ENCODE peak calls at places on chromosomes 16 and 17, in six cellular contexts. P is IMR-90, O is cardiac muscle cell, J is neuronal stem cell, M is Peyer's patch, B is tibial nerve. F is an unnamed sample.

GRCh38 chr16:89256651-89257254 is 39.2 kb downstream of the ZNF778 start:
- DNase-seq in P (peak; percentile 63), J (no peak), B (no peak), M (peak; percentile 86), O (peak; percentile 14), F (peak; percentile 57)

GRCh38 chr16:76474048-76474447 is 196.8 kb downstream of the CNTNAP4 start:
- DNase-seq in B (no peak), J (no peak), O (no peak), M (no peak), P (no peak), F (no peak)

GRCh38 chr17:44197980-44198720 is 1.5 kb downstream of the ATXN7L3 start:
- DNase-seq in B (no peak), O (peak; percentile 31), P (peak; percentile 41), M (peak; percentile 66), J (no peak), F (peak; percentile 72)

GRCh38 chr17:35011671-35012216 is 31.4 kb downstream of the LIG3 start:
- DNase-seq in B (no peak), J (no peak), P (peak; percentile 11), O (no peak), M (no peak), F (no peak)

GRCh38 chr16:21101631-21102420 is 48.8 kb downstream of the DNAH3 start:
- DNase-seq in M (peak; percentile 53), O (peak; percentile 62), P (peak; percentile 20), B (no peak), J (peak; percentile 9), F (no peak)

GRCh38 chr16:87993901-87994300 is 42.7 kb downstream of the BANP start:
- DNase-seq in B (no peak), J (no peak), M (no peak), P (no peak), O (no peak), F (no peak)

GRCh38 chr17:27793168-27793905 is 7.0 kb downstream of the NOS2 start:
- DNase-seq in J (peak; percentile 44), O (peak; percentile 67), P (no peak), M (no peak), B (no peak), F (no peak)

GRCh38 chr16:641326-642188 is at the start of gene MCRIP2:
- DNase-seq in J (peak; percentile 79), M (peak; percentile 94), P (peak; percentile 61), O (peak; percentile 96), B (peak; percentile 70), F (peak; percentile 40)

GRCh38 chr16:8768701-8769100 is 28.7 kb downstream of the TMEM186 start:
- DNase-seq in P (no peak), O (no peak), J (peak; percentile 78), B (no peak), M (no peak), F (no peak)

GRCh38 chr17:74569392-74570003 is 2.2 kb upstream of the CD300H start:
- DNase-seq in B (no peak), O (no peak), P (peak; percentile 58), M (no peak), J (no peak), F (no peak)

GRCh38 chr17:44887016-44887415 is 12.2 kb downstream of the EFTUD2 start:
- DNase-seq in M (no peak), P (no peak), B (no peak), O (no peak), J (no peak), F (no peak)

DNA sequence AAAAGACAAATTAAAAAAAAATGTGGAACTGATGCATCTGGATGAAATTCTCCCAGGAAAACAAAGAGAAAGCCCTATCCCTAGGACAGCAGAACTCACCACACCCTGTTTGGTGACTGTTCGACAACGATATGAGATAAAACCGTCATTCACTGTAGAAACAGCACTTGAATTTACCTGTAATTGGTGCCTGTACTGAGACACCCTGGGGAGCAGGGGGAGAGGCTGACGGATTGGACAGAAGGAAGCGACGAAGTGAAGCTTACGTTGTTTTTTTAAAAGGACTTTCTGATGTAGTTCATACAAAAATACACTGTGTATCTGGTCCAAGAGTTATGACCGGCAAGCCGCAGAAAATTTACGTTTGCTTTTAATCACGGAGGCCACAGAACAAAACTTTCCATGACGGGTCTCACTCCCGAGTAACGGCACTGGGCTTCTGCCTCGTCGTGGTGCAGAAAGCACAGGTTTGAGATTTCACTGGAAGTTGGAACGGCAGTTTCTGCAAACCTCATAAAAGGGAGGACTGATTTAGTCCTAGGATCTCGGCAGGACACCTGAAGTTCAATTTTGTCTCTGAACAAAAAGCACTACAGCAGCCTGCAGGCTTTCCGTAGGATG is 9.7 kb downstream of the NXN start:
- DNase-seq in B (no peak), O (no peak), M (no peak), P (no peak), J (no peak), F (no peak)
- H3K4me3 ChIP-seq in B (no peak overlapping the region), O (no peak overlapping the region), M (no peak overlapping the region), P (no peak overlapping the region), J (no peak overlapping the region), F (no peak overlapping the region)

DNA sequence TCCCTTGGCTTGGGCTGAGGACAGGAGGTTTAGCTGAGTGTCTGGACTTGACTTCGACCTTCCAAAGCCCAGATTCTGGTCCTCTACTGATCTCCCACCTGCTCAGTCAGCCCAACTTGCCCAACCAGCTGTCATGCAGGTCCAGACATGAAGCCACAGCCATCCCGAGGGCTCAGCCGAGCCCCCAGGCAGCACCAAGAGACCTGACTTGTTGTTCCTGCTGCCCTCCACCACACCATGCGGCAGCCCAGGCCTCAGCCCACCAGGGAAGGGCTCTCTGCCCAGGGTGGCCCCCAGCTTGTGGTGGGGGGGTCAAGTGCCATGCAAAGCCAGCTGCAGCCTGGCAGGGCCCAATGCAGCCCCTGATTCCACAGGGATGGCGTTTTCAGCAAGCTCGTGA is 17.2 kb upstream of the CACNG4 start:
- DNase-seq in O (no peak), J (no peak), M (no peak), B (no peak), P (no peak), F (no peak)
- H3K9me3 ChIP-seq in O (no peaks in the 10 kb centered on the region), J (peaks cover 7% of the 10 kb centered on the region), M (no peaks in the 10 kb centered on the region), B (peaks cover 6% of the 10 kb centered on the region), P (no peaks in the 10 kb centered on the region), F (no peaks in the 10 kb centered on the region)

GRCh38 chr17:58081641-58082340 is 1.4 kb upstream of the DYNLL2 start:
- DNase-seq in O (no peak), J (peak; percentile 61), P (no peak), B (no peak), M (no peak), F (no peak)
- H3K27ac ChIP-seq in O (peak overlapping the region; percentile 94), J (peak overlapping the region; percentile 98), P (no peak overlapping the region), B (peak overlapping the region; percentile 91), M (no peak overlapping the region), F (no peak overlapping the region)

DNA sequence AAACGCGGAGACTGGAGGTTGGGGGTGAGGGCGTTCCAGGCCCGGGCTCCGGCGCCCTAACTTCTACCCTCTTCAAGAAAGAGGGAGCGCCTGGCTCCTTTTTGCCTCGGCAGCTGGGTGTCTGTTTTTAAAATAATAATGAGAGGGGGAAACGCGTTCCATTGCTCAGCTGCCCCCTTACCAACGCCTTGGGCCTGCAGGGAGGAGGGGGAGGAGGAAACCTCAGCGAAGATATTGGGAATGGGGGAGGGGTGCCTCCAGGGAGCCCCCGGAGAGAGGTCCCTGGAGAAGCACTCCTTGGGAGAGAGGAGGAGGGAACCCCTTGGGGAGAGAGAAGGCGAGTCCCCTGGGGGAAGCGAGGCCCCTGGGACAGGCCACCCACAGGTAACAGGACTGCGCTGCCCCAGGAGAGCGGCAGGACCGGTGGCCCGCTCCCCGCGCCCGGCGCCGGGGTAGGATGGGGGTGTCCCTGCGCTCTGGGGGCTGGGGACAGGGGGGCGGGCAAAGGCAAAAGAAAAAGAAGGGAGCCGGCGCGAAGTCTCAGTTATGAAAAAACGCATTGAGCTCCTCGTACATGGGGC is 2.7 kb downstream of the NEUROD2 start:
- DNase-seq in P (no peak), M (no peak), B (no peak), J (no peak), O (no peak), F (no peak)
- H3K4me3 ChIP-seq in P (no peak overlapping the region), M (no peak overlapping the region), B (no peak overlapping the region), J (no peak overlapping the region), O (no peak overlapping the region), F (no peak overlapping the region)

GRCh38 chr17:69744512-69745098 is 330.1 kb downstream of the MAP2K6 start:
- DNase-seq in J (no peak), O (no peak), P (no peak), B (peak; percentile 36), M (no peak), F (no peak)

GRCh38 chr17:69743091-69743490 is 328.6 kb downstream of the MAP2K6 start:
- DNase-seq in M (no peak), B (no peak), O (no peak), P (peak; percentile 41), J (no peak), F (no peak)
- H3K9me3 ChIP-seq in M (no peaks in the 10 kb centered on the region), B (no peaks in the 10 kb centered on the region), O (no peaks in the 10 kb centered on the region), P (no peaks in the 10 kb centered on the region), J (no peaks in the 10 kb centered on the region), F (no peaks in the 10 kb centered on the region)

GRCh38 chr17:77098884-77099545 is 41.8 kb upstream of the SEC14L1 start:
- DNase-seq in B (no peak), P (peak; percentile 85), J (no peak), O (no peak), M (peak; percentile 73), F (peak; percentile 78)
- H3K27ac ChIP-seq in B (peak overlapping the region; percentile 87), P (no peak overlapping the region), J (no peak overlapping the region), O (no peak overlapping the region), M (peak overlapping the region; percentile 73), F (peak overlapping the region; percentile 72)

DNA sequence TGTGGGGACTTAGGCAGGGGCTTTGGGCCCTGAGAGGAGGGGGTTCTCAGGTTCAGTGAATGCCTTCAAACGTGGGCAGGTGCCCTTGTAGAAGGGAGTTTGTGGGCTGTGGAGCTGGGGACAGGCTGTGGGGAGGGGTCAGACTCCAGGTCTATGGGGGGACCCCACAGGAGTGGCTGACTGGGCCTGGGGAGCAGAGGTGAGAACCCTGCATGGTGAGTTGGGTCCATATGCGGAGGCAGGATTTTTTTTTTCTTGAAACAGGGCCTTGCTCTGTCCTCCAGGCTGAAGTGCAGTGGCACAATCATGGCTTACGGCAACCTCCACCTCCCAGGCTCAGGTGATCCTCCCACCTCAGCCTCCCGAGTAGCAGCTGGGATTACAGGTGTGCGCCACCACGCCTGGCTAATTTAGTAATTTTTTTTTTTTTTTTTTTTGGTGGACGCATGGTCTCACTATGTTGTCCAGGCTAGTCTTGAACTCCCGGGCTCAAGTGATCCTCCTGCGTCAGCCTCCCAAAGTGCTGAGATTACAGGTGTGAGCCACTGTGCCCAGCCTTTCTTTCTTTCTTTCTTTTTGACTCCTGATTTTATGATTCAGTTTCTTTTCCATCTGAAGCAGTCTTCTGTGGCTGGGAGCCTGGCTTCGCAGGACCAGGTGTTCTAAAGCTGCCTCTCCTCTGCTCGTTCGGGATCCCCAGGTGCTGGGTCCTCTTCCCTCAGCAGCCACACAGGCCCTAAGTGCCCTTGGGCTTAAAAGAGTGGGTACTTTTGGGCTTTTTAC is 19.0 kb upstream of the ADCY7 start:
- DNase-seq in B (no peak), P (no peak), M (no peak), J (no peak), O (no peak), F (no peak)
- H3K4me3 ChIP-seq in B (no peak overlapping the region), P (no peak overlapping the region), M (no peak overlapping the region), J (no peak overlapping the region), O (peak overlapping the region; percentile 38), F (no peak overlapping the region)